ENCODE peak calls at places on chromosome 22, in four cellular contexts. V is brain microvascular endothelial cell, R is foreskin fibroblast, Q is AG10803. A is an unnamed sample.

GRCh38 chr22:24433868-24434471 is 6.6 kb downstream of the ADORA2A start:
- DNase-seq in V (peak; percentile 47), R (peak; percentile 30), Q (peak; percentile 37), A (no peak)

GRCh38 chr22:46851941-46852340 is 89.5 kb downstream of the TBC1D22A start:
- DNase-seq in V (no peak), R (no peak), Q (no peak), A (no peak)

GRCh38 chr22:37544955-37545702 is 15.2 kb upstream of the CDC42EP1 start:
- DNase-seq in V (peak; percentile 54), R (peak; percentile 53), Q (peak; percentile 61), A (no peak)

GRCh38 chr22:37777122-37777687 is 30.5 kb upstream of the GCAT start:
- DNase-seq in V (peak; percentile 49), R (peak; percentile 88), Q (peak; percentile 89), A (no peak)

GRCh38 chr22:37084385-37084784 is 25.1 kb downstream of the TMPRSS6 start:
- DNase-seq in V (no peak), R (no peak), Q (no peak), A (no peak)

GRCh38 chr22:38631724-38632123 is 24.5 kb downstream of the FAM227A start:
- DNase-seq in V (no peak), R (no peak), Q (no peak), A (no peak)

GRCh38 chr22:37267128-37267587 is 15.2 kb upstream of the CYTH4 start:
- DNase-seq in V (no peak), R (no peak), Q (no peak), A (no peak)

GRCh38 chr22:29211066-29211841 is 5.6 kb downstream of the EMID1 start:
- DNase-seq in V (no peak), R (no peak), Q (no peak), A (no peak)

DNA sequence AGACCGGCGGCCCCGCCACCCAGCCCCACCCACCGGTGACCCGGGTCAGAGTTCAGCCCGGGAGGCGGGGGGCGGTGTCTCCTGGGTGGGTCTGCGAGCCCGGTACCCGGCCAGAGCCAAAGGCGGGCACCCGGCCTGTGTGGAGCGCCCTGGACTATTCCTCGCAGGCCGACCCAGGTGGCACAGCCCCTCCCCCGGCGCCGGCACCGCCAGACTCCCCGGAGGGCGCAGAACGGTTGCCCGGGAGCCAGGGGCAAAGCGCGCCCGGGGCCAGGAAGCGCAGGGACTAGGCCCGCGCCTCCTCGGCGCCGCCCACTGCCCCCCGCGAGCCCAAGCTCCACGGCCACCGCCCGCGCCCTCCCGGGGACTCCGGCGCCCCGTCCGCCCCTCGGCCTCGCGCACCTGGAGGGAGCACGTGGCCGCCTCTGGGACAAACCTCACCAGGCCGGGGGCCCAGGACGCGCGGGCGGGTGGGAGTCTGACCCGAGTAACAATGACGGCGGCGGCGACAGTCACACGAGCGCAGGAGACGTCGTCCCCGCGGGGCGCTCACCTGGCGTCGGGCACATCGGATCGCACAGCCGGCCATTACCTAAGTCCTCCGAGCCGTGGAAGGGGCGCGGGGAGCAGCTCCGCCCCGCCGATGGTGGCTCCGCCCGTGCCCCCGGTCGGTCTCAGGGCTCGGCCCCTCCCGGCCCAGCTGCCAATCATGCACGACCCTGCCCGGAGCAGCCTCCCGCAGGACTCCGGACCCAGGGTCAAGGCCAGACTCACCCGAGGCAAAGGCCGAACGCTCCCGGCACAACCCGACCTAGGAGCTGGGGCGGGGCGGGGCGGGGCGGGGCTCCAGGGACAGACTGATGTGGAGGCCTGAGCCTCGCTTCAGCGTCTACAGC is 7.5 kb downstream of the PLXNB2 start:
- DNase-seq in V (no peak), R (no peak), Q (no peak), A (no peak)
- H3K4me3 ChIP-seq in V (no peak overlapping the region), R (peak overlapping the region; percentile 26), Q (peak overlapping the region; percentile 43), A (peak overlapping the region; percentile 34)

GRCh38 chr22:20551805-20552449 is 44.5 kb downstream of the MED15 start:
- DNase-seq in V (no peak), R (no peak), Q (peak; percentile 54), A (no peak)
- TF ChIP-seq CTCF in V (peak; percentile 62), R (peak; percentile 40), Q (peak; percentile 60), A (no peak)

GRCh38 chr22:35894937-35895708 is 133.5 kb downstream of the RBFOX2 start:
- DNase-seq in V (peak; percentile 42), R (peak; percentile 75), Q (peak; percentile 83), A (peak; percentile 62)
- H3K4me3 ChIP-seq in V (no peak overlapping the region), R (peak overlapping the region; percentile 53), Q (peak overlapping the region; percentile 30), A (no peak overlapping the region)

DNA sequence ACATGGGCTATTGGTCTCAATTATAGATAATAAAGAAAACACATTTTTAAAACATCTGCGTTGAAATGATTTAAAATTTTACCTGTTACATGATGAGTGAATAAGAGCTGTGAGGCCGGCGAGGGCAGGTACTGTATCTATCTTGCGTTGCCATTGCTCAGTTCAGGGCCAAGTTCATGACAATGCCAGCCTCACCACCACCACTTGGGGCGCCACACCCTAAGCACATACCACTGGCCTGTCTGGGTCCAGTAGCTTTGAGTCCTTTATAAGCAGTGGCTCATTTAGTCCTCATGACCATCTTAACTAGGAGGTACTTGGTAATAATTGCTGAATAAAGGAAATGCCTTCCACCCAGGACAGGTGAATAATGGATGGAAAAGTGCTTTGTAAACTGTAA is 14.5 kb upstream of the MB start:
- DNase-seq in V (peak; percentile 31), R (no peak), Q (peak; percentile 31), A (no peak)
- TF ChIP-seq CTCF in V (peak; percentile 80), R (peak; percentile 49), Q (peak; percentile 48), A (peak; percentile 53)

GRCh38 chr22:25643232-25644000 is 78.9 kb downstream of the GRK3 start:
- DNase-seq in V (no peak), R (no peak), Q (no peak), A (no peak)
- H3K4me3 ChIP-seq in V (no peak overlapping the region), R (no peak overlapping the region), Q (no peak overlapping the region), A (no peak overlapping the region)

GRCh38 chr22:33758125-33758483 is 162.2 kb downstream of the LARGE1 start:
- DNase-seq in V (no peak), R (no peak), Q (no peak), A (no peak)
- TF ChIP-seq CTCF in V (no peak), R (no peak), Q (no peak), A (no peak)

GRCh38 chr22:50293441-50294318 is 13.8 kb downstream of the PLXNB2 start:
- DNase-seq in V (peak; percentile 53), R (peak; percentile 75), Q (peak; percentile 85), A (no peak)
- H3K4me3 ChIP-seq in V (peak overlapping the region; percentile 22), R (no peak overlapping the region), Q (peak overlapping the region; percentile 49), A (peak overlapping the region; percentile 50)

GRCh38 chr22:49549851-49550430 is 277.7 kb downstream of the BRD1 start:
- DNase-seq in V (no peak), R (no peak), Q (no peak), A (no peak)

GRCh38 chr22:49547751-49548239 is 279.9 kb downstream of the BRD1 start:
- DNase-seq in V (no peak), R (no peak), Q (no peak), A (no peak)

GRCh38 chr22:49550766-49551362 is 276.8 kb downstream of the BRD1 start:
- DNase-seq in V (no peak), R (no peak), Q (no peak), A (no peak)

GRCh38 chr22:49548356-49549202 is 279.1 kb downstream of the BRD1 start:
- DNase-seq in V (no peak), R (no peak), Q (no peak), A (no peak)

DNA sequence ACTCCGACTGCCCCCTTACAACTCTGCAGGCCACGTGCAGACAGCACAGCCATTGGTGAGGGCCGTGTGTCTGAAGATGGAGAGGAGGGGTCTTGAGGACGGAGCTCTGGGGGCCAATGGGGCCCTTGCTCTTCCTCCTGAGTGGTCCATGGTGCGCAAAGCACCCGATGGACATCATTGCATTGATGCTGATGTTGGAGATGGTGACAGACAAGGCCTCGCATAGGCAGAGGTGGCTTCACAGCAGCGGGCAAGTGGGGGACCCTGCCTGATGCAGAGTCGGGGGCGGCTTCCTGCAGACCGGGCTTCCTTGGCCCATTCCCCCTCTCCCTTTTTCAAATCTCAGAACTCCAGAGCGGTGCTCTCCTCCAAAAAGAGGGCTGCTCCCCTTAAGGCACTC is 278.4 kb downstream of the BRD1 start:
- DNase-seq in V (no peak), R (no peak), Q (no peak), A (no peak)
- TF ChIP-seq CTCF in V (no peak), R (no peak), Q (no peak), A (no peak)

A was measured in AG04449.